ENCODE peak calls at places on chromosomes 6 and 20, in nine cellular contexts. One of them, this sample, is unnamed.

GRCh38 chr6:72446427-72446826 is 175.4 kb upstream of the KCNQ5 start:
- DNase-seq in OCI-LY7: no peak
- DNase-seq in neural progenitor cell: peak
- DNase-seq in GM23338: peak
- DNase-seq in GM23248: peak
- DNase-seq in hepatocyte: peak
- DNase-seq in SK-N-SH: no peak
- DNase-seq in HCT116: no peak
- DNase-seq in MM.1S: no peak
- DNase-seq in this sample: peak

GRCh38 chr6:88586371-88587157 is 376.9 kb downstream of the RNGTT start:
- DNase-seq in OCI-LY7: no peak
- DNase-seq in neural progenitor cell: peak
- DNase-seq in GM23338: no peak
- DNase-seq in GM23248: peak
- DNase-seq in hepatocyte: no peak
- DNase-seq in SK-N-SH: no peak
- DNase-seq in HCT116: no peak
- DNase-seq in MM.1S: no peak
- DNase-seq in this sample: peak

GRCh38 chr6:153503810-153504209 is 372.7 kb upstream of the RGS17 start:
- DNase-seq in OCI-LY7: peak
- DNase-seq in neural progenitor cell: peak
- DNase-seq in GM23338: peak
- DNase-seq in GM23248: peak
- DNase-seq in hepatocyte: no peak
- DNase-seq in SK-N-SH: no peak
- DNase-seq in HCT116: peak
- DNase-seq in MM.1S: no peak
- DNase-seq in this sample: peak

GRCh38 chr6:55898342-55898741 is 23.0 kb upstream of the BMP5 start:
- DNase-seq in OCI-LY7: no peak
- DNase-seq in neural progenitor cell: no peak
- DNase-seq in GM23338: no peak
- DNase-seq in GM23248: peak
- DNase-seq in hepatocyte: no peak
- DNase-seq in SK-N-SH: no peak
- DNase-seq in HCT116: no peak
- DNase-seq in MM.1S: no peak
- DNase-seq in this sample: peak

GRCh38 chr6:1015819-1016218 is 296.1 kb upstream of the FOXQ1 start:
- DNase-seq in OCI-LY7: no peak
- DNase-seq in neural progenitor cell: peak
- DNase-seq in GM23338: no peak
- DNase-seq in GM23248: peak
- DNase-seq in hepatocyte: peak
- DNase-seq in SK-N-SH: no peak
- DNase-seq in HCT116: no peak
- DNase-seq in MM.1S: no peak
- DNase-seq in this sample: no peak

GRCh38 chr20:4546786-4547185 is 174.9 kb upstream of the PRND start:
- DNase-seq in OCI-LY7: no peak
- DNase-seq in neural progenitor cell: no peak
- DNase-seq in GM23338: no peak
- DNase-seq in GM23248: peak
- DNase-seq in hepatocyte: peak
- DNase-seq in SK-N-SH: no peak
- DNase-seq in HCT116: peak
- DNase-seq in MM.1S: no peak
- DNase-seq in this sample: peak

GRCh38 chr6:157760589-157761330 is 62.3 kb upstream of the SNX9 start:
- DNase-seq in OCI-LY7: no peak
- DNase-seq in neural progenitor cell: no peak
- DNase-seq in GM23338: no peak
- DNase-seq in GM23248: peak
- DNase-seq in hepatocyte: no peak
- DNase-seq in SK-N-SH: no peak
- DNase-seq in HCT116: no peak
- DNase-seq in MM.1S: no peak
- DNase-seq in this sample: peak

GRCh38 chr6:100879317-100879716 is 1.8 kb downstream of the ASCC3 start:
- DNase-seq in OCI-LY7: no peak
- DNase-seq in neural progenitor cell: peak
- DNase-seq in GM23338: peak
- DNase-seq in GM23248: no peak
- DNase-seq in hepatocyte: no peak
- DNase-seq in SK-N-SH: no peak
- DNase-seq in HCT116: no peak
- DNase-seq in MM.1S: no peak
- DNase-seq in this sample: no peak

GRCh38 chr6:5085638-5086293 is 625 bp downstream of the PPP1R3G start:
- DNase-seq in OCI-LY7: no peak
- DNase-seq in neural progenitor cell: peak
- DNase-seq in GM23338: peak
- DNase-seq in GM23248: peak
- DNase-seq in hepatocyte: peak
- DNase-seq in SK-N-SH: peak
- DNase-seq in HCT116: no peak
- DNase-seq in MM.1S: peak
- DNase-seq in this sample: peak

GRCh38 chr20:5888051-5888450 is 62.3 kb downstream of the TRMT6 start:
- DNase-seq in OCI-LY7: no peak
- DNase-seq in neural progenitor cell: no peak
- DNase-seq in GM23338: no peak
- DNase-seq in GM23248: no peak
- DNase-seq in hepatocyte: no peak
- DNase-seq in SK-N-SH: no peak
- DNase-seq in HCT116: no peak
- DNase-seq in MM.1S: no peak
- DNase-seq in this sample: peak

GRCh38 chr6:133788556-133788955 is 100.4 kb upstream of the TCF21 start:
- DNase-seq in OCI-LY7: no peak
- DNase-seq in neural progenitor cell: no peak
- DNase-seq in GM23338: no peak
- DNase-seq in GM23248: no peak
- DNase-seq in hepatocyte: no peak
- DNase-seq in SK-N-SH: no peak
- DNase-seq in HCT116: no peak
- DNase-seq in MM.1S: no peak
- DNase-seq in this sample: no peak

GRCh38 chr6:117269649-117270120 is 4.3 kb downstream of the VGLL2 start:
- DNase-seq in OCI-LY7: no peak
- DNase-seq in neural progenitor cell: no peak
- DNase-seq in GM23338: no peak
- DNase-seq in GM23248: no peak
- DNase-seq in hepatocyte: no peak
- DNase-seq in SK-N-SH: no peak
- DNase-seq in HCT116: no peak
- DNase-seq in MM.1S: no peak
- DNase-seq in this sample: no peak

GRCh38 chr20:57195023-57195758 is 71.2 kb downstream of the BMP7 start:
- DNase-seq in OCI-LY7: no peak
- DNase-seq in neural progenitor cell: no peak
- DNase-seq in GM23338: no peak
- DNase-seq in GM23248: peak
- DNase-seq in hepatocyte: no peak
- DNase-seq in SK-N-SH: no peak
- DNase-seq in HCT116: no peak
- DNase-seq in MM.1S: no peak
- DNase-seq in this sample: no peak

GRCh38 chr6:107030151-107030550 is 2.2 kb downstream of the MTRES1 start:
- DNase-seq in OCI-LY7: no peak
- DNase-seq in neural progenitor cell: no peak
- DNase-seq in GM23338: no peak
- DNase-seq in GM23248: peak
- DNase-seq in hepatocyte: no peak
- DNase-seq in SK-N-SH: no peak
- DNase-seq in HCT116: no peak
- DNase-seq in MM.1S: no peak
- DNase-seq in this sample: peak

GRCh38 chr20:54535045-54535444 is 59.7 kb downstream of the DOK5 start:
- DNase-seq in OCI-LY7: no peak
- DNase-seq in neural progenitor cell: no peak
- DNase-seq in GM23338: no peak
- DNase-seq in GM23248: peak
- DNase-seq in hepatocyte: no peak
- DNase-seq in SK-N-SH: no peak
- DNase-seq in HCT116: no peak
- DNase-seq in MM.1S: no peak
- DNase-seq in this sample: no peak

GRCh38 chr6:33740204-33740608 is 6.5 kb downstream of the IP6K3 start:
- DNase-seq in OCI-LY7: no peak
- DNase-seq in neural progenitor cell: no peak
- DNase-seq in GM23338: no peak
- DNase-seq in GM23248: no peak
- DNase-seq in hepatocyte: peak
- DNase-seq in SK-N-SH: no peak
- DNase-seq in HCT116: no peak
- DNase-seq in MM.1S: no peak
- DNase-seq in this sample: no peak

GRCh38 chr20:60535211-60535610 is 577.0 kb downstream of the CDH26 start:
- DNase-seq in OCI-LY7: no peak
- DNase-seq in neural progenitor cell: no peak
- DNase-seq in GM23338: no peak
- DNase-seq in GM23248: no peak
- DNase-seq in hepatocyte: no peak
- DNase-seq in SK-N-SH: no peak
- DNase-seq in HCT116: no peak
- DNase-seq in MM.1S: no peak
- DNase-seq in this sample: no peak
- H3K4me3 ChIP-seq in OCI-LY7: no peak
- H3K4me3 ChIP-seq in neural progenitor cell: no peak
- H3K4me3 ChIP-seq in GM23338: no peak
- H3K4me3 ChIP-seq in GM23248: no peak
- H3K4me3 ChIP-seq in hepatocyte: no peak
- H3K4me3 ChIP-seq in SK-N-SH: no peak
- H3K4me3 ChIP-seq in HCT116: no peak
- H3K4me3 ChIP-seq in MM.1S: no peak
- H3K4me3 ChIP-seq in this sample: no peak

DNA sequence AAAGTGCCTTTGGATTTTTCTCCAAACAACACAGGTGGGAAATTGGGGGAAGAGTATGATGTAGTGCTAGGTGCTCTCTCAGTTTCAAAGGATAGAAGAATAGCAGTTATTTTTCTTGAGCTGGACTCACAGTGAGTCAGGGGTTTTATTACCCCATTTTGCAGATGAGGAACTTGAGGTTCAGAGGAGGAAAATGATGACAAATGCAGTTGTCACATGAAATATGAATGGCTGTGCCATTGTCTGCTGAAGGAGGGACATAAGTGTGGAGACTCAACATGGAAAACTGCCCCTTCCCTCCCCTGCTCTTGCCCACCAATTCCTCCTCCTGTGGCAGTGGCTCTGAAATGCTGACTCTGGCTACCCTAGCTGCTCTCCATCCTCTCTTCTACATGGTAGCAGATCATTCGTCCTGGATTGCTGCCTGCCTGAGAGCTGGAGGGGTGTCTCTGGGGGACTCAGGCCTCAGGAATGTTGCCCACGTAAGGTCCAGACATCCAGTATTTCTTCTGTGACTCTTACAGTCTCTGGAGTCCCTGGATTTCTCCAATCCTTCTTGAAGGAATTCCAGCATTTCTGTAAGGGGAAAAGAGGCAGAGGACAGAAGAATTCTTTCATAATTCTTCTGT is 37.6 kb upstream of the EPB41L1 start:
- DNase-seq in OCI-LY7: no peak
- DNase-seq in neural progenitor cell: no peak
- DNase-seq in GM23338: no peak
- DNase-seq in GM23248: peak
- DNase-seq in hepatocyte: no peak
- DNase-seq in SK-N-SH: no peak
- DNase-seq in HCT116: no peak
- DNase-seq in MM.1S: no peak
- DNase-seq in this sample: peak
- TF ChIP-seq EZH2phosphoT487 in OCI-LY7: no peak
- TF ChIP-seq EZH2phosphoT487 in neural progenitor cell: no peak
- TF ChIP-seq EZH2phosphoT487 in GM23338: no peak
- TF ChIP-seq EZH2phosphoT487 in GM23248: no peak
- TF ChIP-seq EZH2phosphoT487 in hepatocyte: no peak
- TF ChIP-seq EZH2phosphoT487 in SK-N-SH: no peak
- TF ChIP-seq EZH2phosphoT487 in HCT116: no peak
- TF ChIP-seq EZH2phosphoT487 in MM.1S: no peak
- TF ChIP-seq EZH2phosphoT487 in this sample: no peak

DNA sequence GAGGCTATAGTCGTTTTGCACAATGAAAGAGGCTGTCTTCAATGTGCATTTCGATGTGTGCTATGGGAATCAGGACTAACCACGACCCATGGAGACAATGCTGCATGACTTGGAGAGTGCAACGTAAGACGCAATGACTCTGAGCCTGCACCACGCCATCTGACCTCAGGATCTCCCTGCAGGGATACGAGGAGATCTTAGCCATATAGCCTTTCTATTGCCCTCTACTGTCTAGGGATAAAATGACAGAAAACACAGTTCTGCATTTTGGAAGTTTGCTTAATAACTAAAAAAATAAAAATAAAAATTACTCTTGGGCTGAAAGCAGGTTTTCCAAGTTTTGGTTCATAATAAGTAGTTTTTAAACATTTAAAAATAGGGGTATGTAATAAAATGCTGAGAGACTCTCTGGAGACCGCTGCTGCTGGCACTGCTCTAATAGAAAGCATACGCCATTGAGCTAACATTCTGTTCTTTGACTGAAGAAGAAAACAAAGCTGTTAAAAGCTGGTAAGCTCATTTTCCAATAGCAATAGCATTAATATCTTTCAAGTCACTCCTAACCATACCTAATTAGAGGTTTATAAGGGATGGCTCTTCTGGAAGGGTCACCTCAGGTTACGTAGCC is 87.2 kb downstream of the PDE7B start:
- DNase-seq in OCI-LY7: peak
- DNase-seq in neural progenitor cell: peak
- DNase-seq in GM23338: peak
- DNase-seq in GM23248: peak
- DNase-seq in hepatocyte: peak
- DNase-seq in SK-N-SH: peak
- DNase-seq in HCT116: no peak
- DNase-seq in MM.1S: no peak
- DNase-seq in this sample: peak
- H3K4me3 ChIP-seq in OCI-LY7: no peak
- H3K4me3 ChIP-seq in neural progenitor cell: no peak
- H3K4me3 ChIP-seq in GM23338: no peak
- H3K4me3 ChIP-seq in GM23248: no peak
- H3K4me3 ChIP-seq in hepatocyte: no peak
- H3K4me3 ChIP-seq in SK-N-SH: no peak
- H3K4me3 ChIP-seq in HCT116: no peak
- H3K4me3 ChIP-seq in MM.1S: no peak
- H3K4me3 ChIP-seq in this sample: no peak

GRCh38 chr6:131199568-131200272 is 64.5 kb downstream of the AKAP7 start:
- DNase-seq in OCI-LY7: peak
- DNase-seq in neural progenitor cell: peak
- DNase-seq in GM23338: peak
- DNase-seq in GM23248: peak
- DNase-seq in hepatocyte: peak
- DNase-seq in SK-N-SH: peak
- DNase-seq in HCT116: peak
- DNase-seq in MM.1S: peak
- DNase-seq in this sample: peak

DNA sequence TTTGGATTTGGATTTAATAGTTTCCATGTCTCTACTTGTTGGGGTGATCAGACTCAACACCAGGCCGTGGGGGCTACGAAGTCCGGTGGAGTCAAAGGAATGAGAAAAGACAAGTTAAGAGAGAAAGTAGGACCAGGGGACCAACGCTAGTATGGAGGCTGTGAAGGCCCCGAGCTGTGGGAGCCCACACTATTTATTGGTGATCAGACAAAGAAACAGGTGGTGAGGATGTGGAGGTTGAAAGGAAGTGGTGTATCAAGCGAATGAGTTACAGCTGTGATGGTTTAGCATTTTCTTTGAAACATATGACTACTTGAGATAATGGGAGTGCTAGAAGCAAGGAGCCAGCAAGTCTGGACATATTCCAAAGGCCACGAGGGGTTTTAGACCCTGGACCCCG is 62.4 kb downstream of the AKAP7 start:
- DNase-seq in OCI-LY7: peak
- DNase-seq in neural progenitor cell: no peak
- DNase-seq in GM23338: no peak
- DNase-seq in GM23248: no peak
- DNase-seq in hepatocyte: no peak
- DNase-seq in SK-N-SH: no peak
- DNase-seq in HCT116: no peak
- DNase-seq in MM.1S: no peak
- DNase-seq in this sample: no peak
- TF ChIP-seq EZH2phosphoT487 in OCI-LY7: no peak
- TF ChIP-seq EZH2phosphoT487 in neural progenitor cell: no peak
- TF ChIP-seq EZH2phosphoT487 in GM23338: no peak
- TF ChIP-seq EZH2phosphoT487 in GM23248: no peak
- TF ChIP-seq EZH2phosphoT487 in hepatocyte: no peak
- TF ChIP-seq EZH2phosphoT487 in SK-N-SH: no peak
- TF ChIP-seq EZH2phosphoT487 in HCT116: no peak
- TF ChIP-seq EZH2phosphoT487 in MM.1S: no peak
- TF ChIP-seq EZH2phosphoT487 in this sample: no peak